ENCODE peak calls at places on chromosomes 3 and 15, in nine cellular contexts. X, Q, A, B, K, Z, O, V and E are unnamed samples.

GRCh38 chr3:13891492-13892073 is 11.7 kb upstream of the WNT7A start:
- DNase-seq in X (no peak), Q (no peak), A (no peak), B (peak), K (peak), Z (no peak), O (peak), V (no peak), E (no peak)

GRCh38 chr3:13966302-13966701 is 86.4 kb upstream of the WNT7A start:
- DNase-seq in X (no peak), Q (no peak), A (no peak), B (no peak), K (no peak), Z (no peak), O (no peak), V (no peak), E (no peak)

GRCh38 chr3:127682576-127682975 is 9.8 kb downstream of the ABTB1 start:
- DNase-seq in X (no peak), Q (no peak), A (no peak), B (no peak), K (no peak), Z (no peak), O (no peak), V (no peak), E (no peak)

GRCh38 chr15:67832031-67832551 is 6.8 kb downstream of the SKOR1 start:
- DNase-seq in X (peak), Q (no peak), A (no peak), B (peak), K (peak), Z (peak), O (no peak), V (no peak), E (no peak)

GRCh38 chr3:67176396-67176795 is 178.3 kb downstream of the KBTBD8 start:
- DNase-seq in X (peak), Q (no peak), A (no peak), B (no peak), K (no peak), Z (no peak), O (no peak), V (no peak), E (no peak)

GRCh38 chr3:143885803-143886427 is 37.6 kb upstream of the SLC9A9 start:
- DNase-seq in X (peak), Q (no peak), A (no peak), B (peak), K (peak), Z (peak), O (peak), V (peak), E (peak)

GRCh38 chr3:54670269-54671000 is 257.4 kb downstream of the LRTM1 start:
- DNase-seq in X (no peak), Q (no peak), A (no peak), B (no peak), K (no peak), Z (no peak), O (no peak), V (no peak), E (no peak)

GRCh38 chr15:27885226-27885625 is 213.9 kb downstream of the OCA2 start:
- DNase-seq in X (no peak), Q (no peak), A (no peak), B (no peak), K (no peak), Z (no peak), O (peak), V (no peak), E (no peak)

GRCh38 chr3:49721861-49722781 is 1.6 kb downstream of the GMPPB start:
- DNase-seq in X (no peak), Q (no peak), A (peak), B (no peak), K (no peak), Z (no peak), O (no peak), V (no peak), E (no peak)

GRCh38 chr15:39145854-39146253 is 435.0 kb upstream of the THBS1 start:
- DNase-seq in X (peak), Q (no peak), A (no peak), B (no peak), K (no peak), Z (no peak), O (no peak), V (no peak), E (no peak)

GRCh38 chr3:14295777-14296176 is 106.6 kb upstream of the SLC6A6 start:
- DNase-seq in X (no peak), Q (no peak), A (no peak), B (no peak), K (no peak), Z (no peak), O (peak), V (no peak), E (no peak)

GRCh38 chr3:23383875-23384274 is 180.7 kb downstream of the UBE2E2 start:
- DNase-seq in X (no peak), Q (no peak), A (no peak), B (no peak), K (no peak), Z (no peak), O (no peak), V (no peak), E (no peak)

GRCh38 chr3:55309336-55309735 is 177.8 kb downstream of the WNT5A start:
- DNase-seq in X (no peak), Q (no peak), A (no peak), B (no peak), K (peak), Z (no peak), O (no peak), V (no peak), E (no peak)

GRCh38 chr15:57890351-57890750 is 175.2 kb downstream of the ALDH1A2 start:
- DNase-seq in X (no peak), Q (no peak), A (no peak), B (no peak), K (no peak), Z (no peak), O (peak), V (no peak), E (no peak)

GRCh38 chr15:29093696-29094343 is 175.8 kb downstream of the NSMCE3 start:
- DNase-seq in X (no peak), Q (no peak), A (peak), B (no peak), K (no peak), Z (no peak), O (no peak), V (no peak), E (no peak)

GRCh38 chr3:14811733-14812132 is 7.0 kb upstream of the FGD5 start:
- DNase-seq in X (no peak), Q (no peak), A (no peak), B (no peak), K (no peak), Z (no peak), O (no peak), V (no peak), E (no peak)

GRCh38 chr3:62065985-62066693 is 307.2 kb downstream of the FEZF2 start:
- DNase-seq in X (peak), Q (no peak), A (no peak), B (no peak), K (no peak), Z (no peak), O (no peak), V (no peak), E (no peak)

GRCh38 chr3:123419850-123420292 is 29.0 kb downstream of the ADCY5 start:
- DNase-seq in X (no peak), Q (no peak), A (no peak), B (no peak), K (no peak), Z (no peak), O (no peak), V (peak), E (no peak)

GRCh38 chr3:102537122-102537521 is 102.3 kb downstream of the ZPLD1 start:
- DNase-seq in X (no peak), Q (no peak), A (no peak), B (no peak), K (no peak), Z (no peak), O (no peak), V (no peak), E (no peak)

GRCh38 chr3:172522871-172523818 is at the start of gene TNFSF10:
- DNase-seq in X (peak), Q (peak), A (no peak), B (peak), K (peak), Z (peak), O (peak), V (peak), E (peak)

GRCh38 chr15:97082835-97083234 is 752.3 kb downstream of the NR2F2 start:
- DNase-seq in X (no peak), Q (no peak), A (no peak), B (no peak), K (no peak), Z (no peak), O (no peak), V (no peak), E (no peak)

GRCh38 chr15:97084650-97085049 is 754.1 kb downstream of the NR2F2 start:
- DNase-seq in X (peak), Q (no peak), A (no peak), B (no peak), K (no peak), Z (no peak), O (no peak), V (no peak), E (no peak)

GRCh38 chr15:97078556-97078955 is 748.1 kb downstream of the NR2F2 start:
- DNase-seq in X (no peak), Q (no peak), A (no peak), B (no peak), K (no peak), Z (no peak), O (no peak), V (no peak), E (no peak)

GRCh38 chr15:97077930-97078329 is 747.4 kb downstream of the NR2F2 start:
- DNase-seq in X (no peak), Q (no peak), A (no peak), B (no peak), K (no peak), Z (no peak), O (no peak), V (no peak), E (no peak)

DNA sequence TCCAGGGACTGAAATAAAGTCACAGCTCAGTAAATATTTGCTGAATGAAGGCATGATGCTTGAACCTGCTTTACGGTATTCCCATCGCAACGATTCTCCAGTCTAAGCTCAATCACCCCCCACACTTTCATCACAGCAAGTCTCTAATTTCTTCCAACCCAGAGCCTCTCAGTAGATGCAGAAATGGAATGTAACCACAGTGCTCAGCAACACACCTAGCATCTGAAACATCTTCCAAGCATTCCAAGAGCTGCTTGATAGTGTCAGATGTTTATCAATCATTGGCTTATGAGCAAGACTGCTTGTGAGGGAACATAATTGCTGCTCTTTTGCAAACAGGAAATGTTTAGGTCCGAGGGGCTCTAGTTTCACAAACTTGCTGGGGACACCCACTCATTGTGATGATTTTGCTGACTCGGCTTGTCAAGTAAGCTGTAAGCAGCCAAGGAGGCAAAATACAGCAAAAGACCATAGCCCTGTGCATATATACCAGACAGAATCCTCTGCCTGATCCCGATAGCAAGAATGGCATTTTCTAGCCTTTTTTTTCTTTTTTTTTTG is 751.2 kb downstream of the NR2F2 start:
- DNase-seq in X (no peak), Q (no peak), A (no peak), B (no peak), K (no peak), Z (no peak), O (no peak), V (no peak), E (no peak)
- TF ChIP-seq CTCF in X (no peak), Q (no peak), A (no peak), B (no peak), K (no peak), Z (no peak), O (no peak), V (no peak), E (no peak)

DNA sequence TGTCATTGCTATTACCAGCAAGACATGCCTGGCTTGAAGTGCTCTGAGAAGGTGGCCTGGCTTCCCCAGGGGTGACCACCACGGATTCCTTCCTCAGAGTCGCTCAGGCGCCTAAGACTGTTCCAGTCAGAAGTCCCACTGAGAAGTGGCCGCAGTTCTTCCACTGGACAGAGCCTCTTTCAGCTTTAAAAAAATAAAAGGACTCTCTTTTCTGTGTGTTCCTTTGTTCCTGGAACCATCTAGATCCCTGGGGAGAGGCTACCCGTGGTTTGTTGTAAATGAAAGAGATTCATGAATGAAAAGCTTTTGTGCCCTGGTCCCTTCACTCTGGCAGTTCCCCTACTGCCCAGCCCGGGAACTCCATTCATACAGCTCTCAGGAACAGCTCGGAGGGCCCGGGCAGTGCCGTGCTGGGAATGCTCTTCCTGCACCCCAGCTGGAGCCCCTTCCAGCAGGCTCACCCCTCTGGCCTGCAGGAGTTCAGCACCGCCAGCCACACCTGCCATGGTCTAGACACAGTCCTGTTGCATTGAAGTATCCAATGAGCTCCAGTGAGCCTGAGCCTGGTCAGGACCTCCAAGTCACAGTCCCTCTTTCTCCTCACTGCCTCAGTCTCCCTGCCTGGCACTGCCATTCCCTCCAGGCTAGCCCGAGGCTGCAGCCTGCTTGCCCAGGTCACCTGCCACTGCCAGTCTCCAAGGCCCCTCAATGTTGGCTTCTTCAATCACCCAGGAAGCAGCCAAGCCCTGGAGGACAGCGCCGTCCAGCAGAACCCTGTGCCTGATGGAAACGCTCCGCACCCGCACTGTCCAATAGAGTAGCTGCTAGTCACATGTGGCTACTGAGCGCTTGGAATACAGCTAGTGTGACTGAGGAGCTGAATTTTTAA is 75.4 kb downstream of the XXYLT1 start:
- DNase-seq in X (no peak), Q (no peak), A (no peak), B (no peak), K (no peak), Z (no peak), O (no peak), V (no peak), E (no peak)
- TF ChIP-seq CTCF in X (no peak), Q (no peak), A (peak), B (no peak), K (no peak), Z (no peak), O (no peak), V (no peak), E (no peak)

GRCh38 chr3:186268616-186269448 is 93.2 kb downstream of the DGKG start:
- DNase-seq in X (peak), Q (no peak), A (no peak), B (no peak), K (peak), Z (peak), O (peak), V (peak), E (no peak)
- TF ChIP-seq CTCF in X (peak), Q (no peak), A (peak), B (peak), K (peak), Z (peak), O (peak), V (peak), E (peak)

GRCh38 chr3:34011171-34012101 is 213.0 kb downstream of the PDCD6IP start:
- DNase-seq in X (no peak), Q (no peak), A (no peak), B (peak), K (peak), Z (peak), O (no peak), V (no peak), E (no peak)
- TF ChIP-seq CTCF in X (peak), Q (no peak), A (peak), B (peak), K (no peak), Z (peak), O (peak), V (no peak), E (no peak)